ENCODE peak calls at places on chromosomes 7 and 10, in five cellular contexts. H is suprapubic skin; T is endodermal cell; X is CD8-positive, alpha-beta memory T cell; F is AG04450. O is an unnamed sample. For H3K9me3, the result is how much of the 10 kb centered on the place peaks cover.

GRCh38 chr7:16563281-16564022 is 36.8 kb downstream of the LRRC72 start:
- DNase-seq in H (no peak), T (no peak), X (no peak), F (no peak), O (peak)

GRCh38 chr7:100891555-100891954 is 2.0 kb upstream of the UFSP1 start:
- DNase-seq in H (no peak), T (no peak), X (no peak), F (no peak), O (no peak)

GRCh38 chr7:71846160-71846559 is 566.0 kb downstream of the CALN1 start:
- DNase-seq in H (no peak), T (peak), X (no peak), F (no peak), O (no peak)

GRCh38 chr7:44622342-44623151 is 16.1 kb downstream of the OGDH start:
- DNase-seq in H (no peak), T (no peak), X (no peak), F (no peak), O (no peak)

GRCh38 chr7:154204046-154204445 is 151.8 kb downstream of the DPP6 start:
- DNase-seq in H (no peak), T (no peak), X (no peak), F (no peak), O (no peak)

GRCh38 chr7:47337021-47337492 is 244.9 kb downstream of the TNS3 start:
- DNase-seq in H (no peak), T (peak), X (no peak), F (no peak), O (no peak)

GRCh38 chr10:21976739-21977138 is 26.8 kb downstream of the DNAJC1 start:
- DNase-seq in H (no peak), T (peak), X (no peak), F (no peak), O (no peak)

GRCh38 chr10:5603091-5603847 is 63.1 kb downstream of the ASB13 start:
- DNase-seq in H (no peak), T (no peak), X (no peak), F (no peak), O (no peak)

GRCh38 chr7:2715341-2716231 is 27.6 kb downstream of the AMZ1 start:
- DNase-seq in H (no peak), T (no peak), X (no peak), F (no peak), O (peak)

GRCh38 chr7:141551080-141551772 is at the start of gene AGK:
- DNase-seq in H (peak), T (peak), X (peak), F (peak), O (peak)

GRCh38 chr10:6583447-6583846 is 3.4 kb upstream of the PRKCQ start:
- DNase-seq in H (no peak), T (no peak), X (peak), F (no peak), O (peak)

GRCh38 chr10:17229016-17229716 is 1.1 kb downstream of the VIM start:
- DNase-seq in H (peak), T (peak), X (peak), F (no peak), O (peak)

GRCh38 chr10:78215645-78216044 is 182.0 kb downstream of the RPS24 start:
- DNase-seq in H (peak), T (no peak), X (no peak), F (peak), O (no peak)

GRCh38 chr7:80348221-80348620 is 163.6 kb downstream of the GNAT3 start:
- DNase-seq in H (no peak), T (no peak), X (no peak), F (no peak), O (no peak)

GRCh38 chr10:3544561-3544960 is 240.4 kb downstream of the KLF6 start:
- DNase-seq in H (no peak), T (no peak), X (no peak), F (no peak), O (no peak)

GRCh38 chr7:85840532-85840931 is 653.7 kb upstream of the SEMA3D start:
- DNase-seq in H (no peak), T (no peak), X (no peak), F (no peak), O (no peak)

GRCh38 chr10:121332353-121332752 is 265.9 kb downstream of the FGFR2 start:
- DNase-seq in H (no peak), T (no peak), X (no peak), F (no peak), O (no peak)

GRCh38 chr10:77604941-77605351 is 32.7 kb downstream of the KCNMA1 start:
- DNase-seq in H (no peak), T (no peak), X (no peak), F (no peak), O (no peak)

DNA sequence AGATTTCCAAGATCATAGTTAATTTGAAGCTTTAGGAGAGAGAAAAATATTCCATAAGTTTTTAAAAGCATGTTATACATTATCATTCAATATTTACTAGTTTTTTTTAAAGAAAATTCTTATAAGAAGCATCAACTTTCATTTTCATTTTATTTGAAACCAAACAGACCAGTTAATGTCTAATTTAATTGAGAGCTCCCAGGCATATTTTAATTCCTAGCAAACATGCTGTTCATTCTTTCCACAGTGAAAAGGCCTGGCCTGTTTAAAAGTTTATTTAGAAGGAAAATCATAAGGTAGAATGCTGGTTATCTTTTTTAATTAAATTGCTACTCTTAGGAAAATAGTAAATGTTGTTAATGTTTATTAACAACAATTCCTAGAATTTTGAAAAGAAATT is 324.4 kb downstream of the PCLO start:
- DNase-seq in H (no peak), T (no peak), X (no peak), F (no peak), O (no peak)
- H3K4me3 ChIP-seq in H (no peak), T (no peak), X (no peak), F (no peak), O (no peak)

DNA sequence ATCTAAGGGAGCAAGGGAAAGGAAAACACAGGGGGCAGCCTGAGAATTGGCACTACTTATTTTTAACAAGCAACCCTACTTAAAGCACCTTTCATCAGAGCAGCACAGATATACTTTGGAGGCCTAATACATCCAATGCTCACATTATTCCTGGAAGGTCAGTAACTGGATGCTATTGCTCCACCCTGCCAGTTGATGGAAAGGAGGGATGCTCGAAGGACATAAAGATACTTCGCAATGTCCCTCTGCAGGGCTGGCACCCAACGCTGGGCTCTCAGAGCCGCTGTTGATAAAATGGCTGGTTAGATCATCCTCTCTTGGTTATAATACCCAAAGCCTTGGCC is 307.9 kb upstream of the AOAH start:
- DNase-seq in H (no peak), T (no peak), X (no peak), F (no peak), O (no peak)
- H3K9me3 ChIP-seq in H (under half), T (under half), X (under half), F (under half), O (under half)

GRCh38 chr10:114175667-114176066 is 1.7 kb upstream of the CCDC186 start:
- DNase-seq in H (no peak), T (no peak), X (no peak), F (no peak), O (no peak)

GRCh38 chr10:114172241-114172640 is 1.8 kb downstream of the CCDC186 start:
- DNase-seq in H (no peak), T (no peak), X (no peak), F (no peak), O (peak)

GRCh38 chr10:114173680-114174461 is at the start of gene CCDC186:
- DNase-seq in H (peak), T (peak), X (peak), F (peak), O (peak)

GRCh38 chr10:114174462-114175190 is 623 bp upstream of the CCDC186 start:
- DNase-seq in H (peak), T (no peak), X (peak), F (peak), O (no peak)

GRCh38 chr10:114172776-114173555 is 1.0 kb downstream of the CCDC186 start:
- DNase-seq in H (no peak), T (no peak), X (no peak), F (no peak), O (peak)
- H3K4me3 ChIP-seq in H (peak), T (peak), X (peak), F (peak), O (peak)

DNA sequence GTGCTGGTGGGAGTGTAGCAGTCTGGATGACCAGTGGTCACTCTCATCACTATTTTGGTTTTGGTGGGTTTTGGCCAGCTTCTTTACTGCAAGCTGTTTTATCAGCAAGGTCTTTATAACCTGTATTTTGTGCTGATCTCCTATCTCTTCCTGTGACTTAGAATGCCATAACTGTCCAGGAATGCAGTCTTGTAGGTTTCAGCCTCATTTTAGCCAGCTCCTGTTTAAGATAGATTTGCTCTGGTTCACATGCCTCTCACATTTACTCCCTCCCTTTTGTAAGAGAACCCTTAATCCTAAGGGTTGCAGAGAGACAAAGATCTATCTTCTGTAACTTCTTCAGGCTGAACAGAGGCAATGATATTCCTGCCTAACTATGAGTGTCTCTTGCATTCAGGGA is 51.2 kb upstream of the INHBA start:
- DNase-seq in H (no peak), T (no peak), X (no peak), F (no peak), O (no peak)
- H3K9me3 ChIP-seq in H (under half), T (half or more), X (under half), F (under half), O (under half)

GRCh38 chr10:131420867-131421266 is 109.3 kb upstream of the TCERG1L start:
- DNase-seq in H (no peak), T (no peak), X (no peak), F (no peak), O (no peak)
- H3K4me3 ChIP-seq in H (no peak), T (no peak), X (no peak), F (no peak), O (no peak)

GRCh38 chr7:158237672-158238335 is 349.8 kb downstream of the PTPRN2 start:
- DNase-seq in H (no peak), T (no peak), X (no peak), F (no peak), O (no peak)
- H3K9me3 ChIP-seq in H (under half), T (half or more), X (under half), F (half or more), O (under half)

GRCh38 chr10:119680668-119681070 is 29.5 kb downstream of the BAG3 start:
- DNase-seq in H (no peak), T (no peak), X (no peak), F (no peak), O (no peak)
- H3K4me3 ChIP-seq in H (no peak), T (no peak), X (no peak), F (no peak), O (no peak)

DNA sequence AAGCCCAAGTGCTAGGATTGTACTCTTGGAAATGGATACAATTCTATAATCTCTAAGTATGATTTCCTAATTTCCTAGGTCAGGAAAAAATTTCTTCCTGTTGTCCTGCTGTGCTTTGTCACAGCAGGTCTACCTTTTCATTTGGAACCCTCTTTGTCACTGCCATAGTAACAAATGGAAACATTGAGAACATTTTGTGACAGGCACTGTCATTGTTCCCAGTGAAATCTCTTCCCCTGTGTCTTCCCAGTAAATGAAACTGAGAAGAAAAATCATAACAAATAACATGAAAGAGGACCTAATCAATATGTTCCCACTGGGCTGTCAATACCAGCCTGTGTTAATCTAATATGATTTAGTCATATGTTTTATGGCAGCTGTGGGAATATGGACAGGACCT is 150.9 kb upstream of the KAT6B start:
- DNase-seq in H (no peak), T (no peak), X (no peak), F (no peak), O (no peak)
- H3K9me3 ChIP-seq in H (under half), T (under half), X (under half), F (under half), O (under half)

GRCh38 chr10:35638116-35638515 is 4.0 kb downstream of the FZD8 start:
- DNase-seq in H (no peak), T (no peak), X (no peak), F (no peak), O (no peak)

GRCh38 chr10:35640474-35640873 is 1.6 kb downstream of the FZD8 start:
- DNase-seq in H (peak), T (peak), X (no peak), F (peak), O (peak)

GRCh38 chr10:35640951-35641429 is 1.1 kb downstream of the FZD8 start:
- DNase-seq in H (peak), T (peak), X (no peak), F (peak), O (peak)

GRCh38 chr10:35639021-35639521 is 3.0 kb downstream of the FZD8 start:
- DNase-seq in H (no peak), T (peak), X (no peak), F (no peak), O (no peak)

GRCh38 chr10:35639651-35640311 is 2.3 kb downstream of the FZD8 start:
- DNase-seq in H (peak), T (peak), X (no peak), F (no peak), O (no peak)
- H3K4me3 ChIP-seq in H (peak), T (peak), X (no peak), F (peak), O (no peak)